ENCODE peak calls at places on chromosomes 1 and 21, in four cellular contexts. R, C, K and M are unnamed samples.

GRCh38 chr1:104648269-104648691 is 898.6 kb downstream of the AMY1C start:
- DNase-seq in R (peak; percentile 65), C (no peak), K (no peak), M (peak; percentile 50)

GRCh38 chr1:236204043-236204442 is 61.7 kb downstream of the GPR137B start:
- DNase-seq in C (no peak), R (no peak), K (no peak), M (no peak)

GRCh38 chr21:29075706-29076447 is 2.4 kb upstream of the CCT8 start:
- DNase-seq in R (no peak), C (no peak), K (no peak), M (no peak)

GRCh38 chr1:248818505-248819374 is 7.0 kb downstream of the SH3BP5L start:
- DNase-seq in R (no peak), C (no peak), K (no peak), M (no peak)

GRCh38 chr1:176058686-176059085 is 148.4 kb downstream of the COP1 start:
- DNase-seq in C (no peak), K (no peak), R (no peak), M (no peak)

GRCh38 chr1:205998457-205999241 is 4.5 kb downstream of the RAB7B start:
- DNase-seq in K (no peak), C (no peak), R (no peak), M (no peak)

GRCh38 chr1:91526496-91526895 is 25.8 kb downstream of the CDC7 start:
- DNase-seq in C (no peak), K (no peak), R (no peak), M (no peak)

GRCh38 chr1:147515046-147515869 is 26.0 kb upstream of the BCL9 start:
- DNase-seq in K (no peak), R (peak; percentile 42), C (no peak), M (no peak)

GRCh38 chr1:8667869-8668595 is 149.4 kb downstream of the RERE start:
- DNase-seq in K (no peak), R (no peak), C (no peak), M (no peak)

GRCh38 chr1:56034847-56035483 is 544.4 kb downstream of the PLPP3 start:
- DNase-seq in K (no peak), R (no peak), C (no peak), M (no peak)

GRCh38 chr1:208527197-208527596 is 283.0 kb upstream of the PLXNA2 start:
- DNase-seq in K (no peak), R (no peak), C (no peak), M (no peak)

GRCh38 chr1:115764541-115764940 is 4.0 kb downstream of the CASQ2 start:
- DNase-seq in R (peak; percentile 36), C (no peak), K (no peak), M (peak; percentile 92)

GRCh38 chr21:42820513-42821465 is 58.5 kb downstream of the WDR4 start:
- DNase-seq in C (no peak), K (no peak), R (no peak), M (no peak)

GRCh38 chr1:1876335-1876935 is 14.5 kb downstream of the GNB1 start:
- DNase-seq in C (no peak), K (no peak), R (no peak), M (no peak)

GRCh38 chr1:1872329-1872994 is 18.4 kb downstream of the GNB1 start:
- DNase-seq in K (no peak), R (no peak), C (no peak), M (no peak)

GRCh38 chr1:1875932-1876331 is 15.0 kb downstream of the GNB1 start:
- DNase-seq in C (no peak), K (peak; percentile 4), R (no peak), M (no peak)

GRCh38 chr1:1874901-1875300 is 16.0 kb downstream of the GNB1 start:
- DNase-seq in R (no peak), C (no peak), K (no peak), M (no peak)

GRCh38 chr1:1873186-1873585 is 17.7 kb downstream of the GNB1 start:
- DNase-seq in R (no peak), K (no peak), C (no peak), M (no peak)
- H3K27ac ChIP-seq in R (no peak overlapping the region), K (no peak overlapping the region), C (no peak overlapping the region), M (no peak overlapping the region)

GRCh38 chr21:45803613-45804340 is 160.3 kb downstream of the PCBP3 start:
- DNase-seq in K (no peak), R (no peak), C (no peak), M (no peak)
- H3K4me1 ChIP-seq in K (no peaks in the 10 kb centered on the region), R (no peaks in the 10 kb centered on the region), C (no peaks in the 10 kb centered on the region), M (no peaks in the 10 kb centered on the region)

DNA sequence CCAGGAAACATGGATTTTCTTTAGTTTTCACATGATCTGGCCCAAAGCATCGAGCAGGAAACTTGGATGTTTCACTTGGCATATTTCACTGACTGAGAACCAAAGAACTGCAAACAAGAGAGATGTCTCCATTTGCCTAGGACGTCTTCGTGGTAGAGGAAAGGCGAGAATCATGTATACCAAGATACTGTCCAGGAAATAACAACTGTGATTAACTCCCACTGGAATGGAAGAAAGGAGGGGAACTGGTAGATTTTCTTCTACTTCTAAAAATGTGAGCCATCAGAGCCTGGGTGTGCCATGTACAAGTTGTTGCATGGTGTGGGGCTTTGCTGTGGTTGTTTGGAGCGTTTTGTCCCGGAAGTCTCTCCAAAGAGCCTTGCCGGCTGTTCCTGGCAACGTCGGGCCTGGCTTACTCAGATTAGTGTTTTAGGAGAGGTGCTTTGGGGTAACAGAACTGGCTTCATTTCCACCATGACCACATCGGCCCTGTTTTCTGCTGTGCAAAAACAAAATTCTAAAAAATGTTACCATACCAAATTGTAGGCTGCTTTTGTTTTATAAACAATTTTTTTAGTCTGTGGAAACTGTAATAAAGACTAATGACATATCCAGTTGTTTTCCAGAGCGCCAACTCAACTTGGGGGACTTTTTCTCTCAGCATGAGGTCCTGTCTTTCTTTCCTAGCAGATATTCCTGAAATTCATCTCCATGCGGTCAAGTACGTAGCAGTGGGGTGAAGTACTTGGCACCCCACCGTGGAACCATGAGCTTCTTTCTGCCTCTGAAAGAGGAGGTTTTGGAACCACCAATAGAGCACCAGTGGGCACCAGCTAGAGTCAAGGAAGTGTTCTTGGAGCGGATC is 118.3 kb downstream of the TM2D1 start:
- DNase-seq in C (no peak), R (no peak), K (peak; percentile 51), M (no peak)
- H3K27ac ChIP-seq in C (no peak overlapping the region), R (no peak overlapping the region), K (peak overlapping the region; percentile 69), M (no peak overlapping the region)

DNA sequence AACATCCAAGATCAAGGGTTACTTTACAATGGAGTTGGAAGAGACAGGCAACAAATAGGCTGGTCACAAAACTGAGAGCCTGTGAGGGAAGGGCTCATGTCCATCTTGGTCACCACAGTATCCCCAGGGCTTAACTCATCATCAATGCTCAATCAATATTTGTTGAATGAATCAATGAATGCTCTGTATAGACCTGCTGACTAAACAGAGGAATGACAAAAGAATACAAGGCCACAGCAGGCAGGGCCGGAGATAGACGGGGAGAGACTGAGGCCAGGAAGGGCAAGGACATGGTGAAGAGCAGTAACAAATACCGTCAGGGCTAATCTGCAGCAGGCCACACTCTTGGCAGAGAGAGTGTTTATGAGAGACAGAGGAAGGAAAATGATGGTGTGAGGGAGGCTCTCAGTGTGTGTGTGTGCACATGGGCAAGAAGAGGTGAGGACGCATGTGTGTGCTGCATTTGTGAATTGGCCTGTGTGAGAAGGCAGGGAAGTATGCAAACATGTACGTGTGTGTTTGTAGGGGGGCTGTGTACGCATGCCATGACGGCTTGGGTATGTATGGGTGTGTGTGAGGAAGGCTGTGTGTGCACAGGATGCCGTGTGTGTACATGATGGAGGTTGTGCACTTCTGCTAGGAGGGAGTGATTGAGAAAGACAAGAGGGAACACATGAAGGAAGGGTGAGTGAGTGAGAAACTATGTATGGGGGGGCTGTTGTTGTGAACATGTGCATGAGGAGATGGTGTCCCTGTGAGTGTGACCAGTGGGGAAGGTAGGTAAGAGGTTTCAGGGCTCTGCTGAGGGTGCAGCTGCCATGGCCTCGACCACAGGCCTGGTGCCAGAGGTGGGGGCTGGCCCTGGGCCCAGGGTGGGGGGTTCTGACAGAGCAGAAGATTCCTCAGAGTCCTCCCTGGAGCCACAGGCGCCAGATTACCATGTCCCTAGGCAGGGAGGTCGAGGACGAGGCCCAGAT is 15.4 kb downstream of the AHDC1 start:
- DNase-seq in K (no peak), C (no peak), R (no peak), M (no peak)
- H3K4me1 ChIP-seq in K (peaks cover 51% of the 10 kb centered on the region), C (no peaks in the 10 kb centered on the region), R (peaks cover 51% of the 10 kb centered on the region), M (peaks cover 42% of the 10 kb centered on the region)

DNA sequence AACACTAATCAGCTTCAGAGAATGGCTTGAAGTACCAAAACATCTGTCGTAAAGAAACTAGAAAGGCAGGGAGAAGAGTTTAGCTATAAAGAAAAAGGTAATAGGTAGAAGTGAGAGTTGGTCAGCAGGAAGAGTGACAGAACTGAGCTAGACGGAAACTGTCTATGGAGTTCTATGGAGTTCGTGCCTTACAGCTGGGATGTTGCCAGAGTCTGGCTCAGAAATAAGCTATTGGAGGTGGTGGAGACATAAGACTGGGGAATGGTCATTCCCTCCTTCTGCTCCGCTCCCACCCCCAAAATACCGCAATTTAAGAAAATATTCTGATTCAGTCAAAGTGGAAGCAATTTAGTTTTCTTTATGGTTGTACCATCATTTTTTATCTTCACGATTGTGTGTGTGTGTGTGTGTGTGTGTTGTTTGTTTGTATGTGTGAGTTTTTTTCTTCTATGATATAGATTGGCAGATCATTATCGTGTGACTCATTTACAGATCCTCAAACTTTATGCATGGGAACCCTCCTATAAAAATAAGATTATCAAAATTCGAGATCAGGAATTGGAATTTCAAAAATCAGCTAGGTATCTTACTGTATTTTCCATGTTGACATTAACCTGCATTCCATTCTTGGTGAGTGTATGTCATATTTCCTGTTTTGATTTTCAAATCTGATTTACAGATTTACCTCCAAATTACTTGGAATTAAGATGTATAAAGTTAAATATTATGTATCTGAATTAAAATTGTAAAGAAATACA is 79.0 kb downstream of the HSPA13 start:
- DNase-seq in K (no peak), R (no peak), C (no peak), M (no peak)
- H3K27ac ChIP-seq in K (no peak overlapping the region), R (no peak overlapping the region), C (no peak overlapping the region), M (no peak overlapping the region)

GRCh38 chr1:202201266-202201665 is 7.7 kb downstream of the LGR6 start:
- DNase-seq in C (no peak), R (no peak), K (no peak), M (no peak)
- H3K4me1 ChIP-seq in C (peaks cover 33% of the 10 kb centered on the region), R (no peaks in the 10 kb centered on the region), K (no peaks in the 10 kb centered on the region), M (no peaks in the 10 kb centered on the region)

DNA sequence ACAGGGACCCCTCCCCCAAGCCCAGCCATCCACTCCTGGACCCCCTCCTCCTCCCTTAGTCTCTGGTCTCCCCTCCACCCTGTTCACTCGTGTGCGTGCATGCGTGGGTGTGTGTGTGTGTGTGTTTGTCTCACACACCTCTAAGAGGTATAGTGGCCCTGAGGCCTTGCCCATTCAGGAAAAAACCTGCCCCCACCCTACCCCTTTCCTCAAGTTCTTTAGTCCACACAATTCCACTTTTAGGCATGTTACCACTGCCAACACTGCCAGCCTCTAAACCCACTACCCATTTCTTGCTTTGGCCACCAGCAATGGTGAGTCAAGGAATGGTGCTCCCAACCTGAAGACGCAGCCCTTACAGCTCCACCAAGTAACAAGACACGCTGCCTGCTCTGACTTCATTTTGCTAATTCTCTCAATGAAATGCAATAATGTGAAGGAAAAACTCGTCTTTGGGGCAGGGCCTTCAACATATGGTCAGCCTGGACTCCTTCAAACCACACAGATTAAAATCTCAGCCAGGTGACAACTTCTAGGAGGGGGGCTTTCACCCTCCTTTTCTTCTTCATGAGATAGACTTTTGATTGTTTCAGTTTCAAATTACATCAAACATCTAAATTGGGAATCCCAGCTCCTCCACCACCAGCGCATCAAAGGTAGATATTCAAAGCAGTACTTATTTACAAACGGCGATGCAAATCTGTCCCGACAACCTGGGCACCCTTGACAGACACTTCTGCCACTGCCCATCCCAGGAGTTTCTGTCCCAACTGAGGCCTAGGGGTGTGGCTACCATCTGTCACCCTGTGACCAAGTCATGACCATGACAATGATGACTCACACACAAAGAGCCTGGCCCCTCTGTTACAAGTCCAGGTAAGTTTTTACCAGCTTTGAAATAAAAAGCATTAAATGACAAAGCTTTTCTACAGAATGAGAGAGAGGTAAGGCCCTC is 29.8 kb downstream of the SSBP3 start:
- DNase-seq in K (no peak), R (no peak), C (no peak), M (no peak)
- H3K27ac ChIP-seq in K (peak overlapping the region; percentile 49), R (no peak overlapping the region), C (no peak overlapping the region), M (no peak overlapping the region)